ENCODE peak calls at places on chromosomes 16 and 17, in nine cellular contexts. D is A549, J is osteocyte, G is activated B cell treated with CpG ODN at 0.5 μM for 24 hours, E is choroid plexus epithelial cell, O is AG04449, V is dorsolateral prefrontal cortex, I is AG04450, B is heart left ventricle. P is an unnamed sample.
A peak's percentile ranks its signal among the peaks of the same experiment; 100 is the strongest.

GRCh38 chr16:29862383-29862883 is 593 bp downstream of the CDIPT start:
- DNase-seq in D (no peak), J (no peak), G (no peak), E (peak; percentile 35), O (no peak), V (no peak), I (no peak), B (no peak), P (no peak)

GRCh38 chr16:10692470-10692869 is 2.3 kb downstream of the TEKT5 start:
- DNase-seq in D (no peak), J (no peak), G (no peak), E (no peak), O (no peak), V (no peak), I (no peak), B (no peak), P (no peak)

GRCh38 chr17:7354262-7354781 is 634 bp upstream of the TMEM95 start:
- DNase-seq in D (no peak), J (no peak), G (no peak), E (peak; percentile 47), O (no peak), V (no peak), I (no peak), B (no peak), P (no peak)

GRCh38 chr17:44097110-44097810 is 26.2 kb downstream of the HDAC5 start:
- DNase-seq in D (no peak), J (no peak), G (no peak), E (peak; percentile 78), O (no peak), V (no peak), I (no peak), B (peak; percentile 91), P (no peak)

GRCh38 chr16:68200120-68200783 is 35.7 kb downstream of the ESRP2 start:
- DNase-seq in D (no peak), J (no peak), G (no peak), E (peak; percentile 63), O (no peak), V (no peak), I (no peak), B (no peak), P (no peak)

GRCh38 chr16:50602531-50603205 is 54.5 kb downstream of the NKD1 start:
- DNase-seq in D (no peak), J (no peak), G (no peak), E (no peak), O (no peak), V (no peak), I (no peak), B (no peak), P (no peak)

GRCh38 chr17:39699818-39700147 is at the start of gene ERBB2:
- DNase-seq in D (peak; percentile 93), J (peak; percentile 86), G (no peak), E (peak; percentile 80), O (peak; percentile 31), V (peak; percentile 11), I (peak; percentile 41), B (peak; percentile 78), P (no peak)

GRCh38 chr16:66269631-66270332 is 96.7 kb upstream of the CDH5 start:
- DNase-seq in D (no peak), J (peak; percentile 48), G (no peak), E (no peak), O (no peak), V (no peak), I (no peak), B (no peak), P (no peak)

GRCh38 chr17:81500026-81500425 is 12.6 kb downstream of the ACTG1 start:
- DNase-seq in D (no peak), J (no peak), G (no peak), E (peak; percentile 60), O (no peak), V (no peak), I (no peak), B (no peak), P (no peak)

GRCh38 chr16:1150511-1150982 is 2.4 kb upstream of the CACNA1H start:
- DNase-seq in D (peak; percentile 84), J (no peak), G (no peak), E (peak; percentile 40), O (no peak), V (no peak), I (no peak), B (no peak), P (no peak)

GRCh38 chr16:86448306-86448705 is 62.0 kb upstream of the FOXF1 start:
- DNase-seq in D (no peak), J (no peak), G (no peak), E (no peak), O (no peak), V (no peak), I (no peak), B (no peak), P (no peak)

GRCh38 chr17:73048170-73048569 is 44.3 kb downstream of the SLC39A11 start:
- DNase-seq in D (no peak), J (no peak), G (no peak), E (no peak), O (no peak), V (no peak), I (no peak), B (no peak), P (no peak)

GRCh38 chr17:8949061-8949622 is 16.4 kb downstream of the PIK3R5 start:
- DNase-seq in D (no peak), J (peak; percentile 62), G (no peak), E (no peak), O (no peak), V (no peak), I (no peak), B (no peak), P (no peak)

GRCh38 chr17:79979201-79979840 is 56.4 kb downstream of the TBC1D16 start:
- DNase-seq in D (no peak), J (no peak), G (no peak), E (no peak), O (no peak), V (no peak), I (no peak), B (no peak), P (peak; percentile 86)

GRCh38 chr17:79800325-79801155 is 3.7 kb upstream of the CBX8 start:
- DNase-seq in D (no peak), J (no peak), G (no peak), E (peak; percentile 77), O (no peak), V (no peak), I (no peak), B (no peak), P (no peak)

GRCh38 chr16:48409839-48410610 is 24.8 kb upstream of the SIAH1 start:
- DNase-seq in D (peak; percentile 72), J (no peak), G (no peak), E (peak; percentile 96), O (peak; percentile 63), V (no peak), I (peak; percentile 69), B (no peak), P (no peak)

DNA sequence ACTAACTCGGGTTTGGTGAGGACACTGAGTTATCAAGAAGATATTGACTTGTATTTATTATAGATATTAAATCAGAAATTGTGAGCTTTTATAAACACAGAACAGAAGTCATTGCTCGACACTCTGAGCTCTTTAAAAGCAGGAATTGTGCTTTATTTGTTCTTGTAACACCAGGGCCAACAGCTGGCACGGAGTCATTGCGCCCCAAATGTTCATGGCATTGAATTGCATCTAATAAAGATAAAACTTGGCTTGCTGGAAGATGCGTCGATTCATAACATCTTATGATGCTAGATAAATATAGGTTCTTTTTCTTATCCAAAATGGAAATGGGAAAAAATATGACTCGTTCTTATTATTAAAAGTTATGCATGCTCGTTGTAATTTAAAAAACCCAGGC is 11.8 kb upstream of the MLYCD start:
- DNase-seq in D (peak; percentile 46), J (no peak), G (no peak), E (peak; percentile 23), O (no peak), V (peak; percentile 66), I (no peak), B (no peak), P (no peak)
- TF ChIP-seq CTCF in D (peak; percentile 46), J (peak; percentile 18), G (no peak), E (peak; percentile 35), O (peak; percentile 10), V (peak; percentile 60), I (no peak), B (no peak), P (peak; percentile 58)

GRCh38 chr17:74085434-74085833 is 118.0 kb upstream of the RPL38 start:
- DNase-seq in D (no peak), J (no peak), G (no peak), E (peak; percentile 2), O (no peak), V (no peak), I (no peak), B (no peak), P (no peak)
- TF ChIP-seq CTCF in D (no peak), J (no peak), G (no peak), E (peak; percentile 29), O (no peak), V (no peak), I (no peak), B (no peak), P (peak; percentile 46)

DNA sequence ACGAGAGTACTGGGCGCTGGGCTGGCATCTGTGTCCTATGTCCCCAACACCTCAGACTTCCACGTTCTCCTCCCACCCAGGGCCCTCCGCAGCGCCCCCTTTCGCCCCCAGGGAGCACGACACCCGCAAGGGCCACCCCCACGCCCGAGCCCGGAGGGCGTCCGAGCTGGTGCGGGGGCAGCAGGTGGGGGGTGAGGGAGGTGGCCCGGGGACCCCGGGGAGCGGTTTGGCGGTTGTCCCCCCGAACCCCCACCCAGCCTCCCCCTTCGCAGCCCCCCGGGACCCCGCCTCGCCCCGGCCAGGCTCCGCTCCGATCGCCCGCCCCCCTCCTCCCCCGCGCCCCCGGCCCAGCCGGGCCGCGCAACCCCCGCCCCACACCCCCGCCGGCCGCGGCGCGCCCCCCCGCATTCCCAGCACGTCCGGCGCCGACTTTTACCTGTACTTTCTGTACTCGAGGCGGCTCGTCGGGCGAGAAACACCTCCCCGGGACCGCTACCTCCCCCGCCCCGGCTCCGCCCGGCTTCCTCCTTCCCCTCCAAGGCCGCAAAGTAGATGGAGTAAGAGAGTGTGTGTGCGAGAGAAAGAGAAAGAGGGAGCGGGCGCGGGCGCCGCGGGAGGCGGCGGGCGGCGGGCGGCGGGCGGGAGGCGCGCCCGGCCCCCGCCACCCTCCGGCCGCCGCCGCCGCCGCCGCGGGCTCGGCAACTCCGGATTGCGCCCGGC is 897 bp downstream of the CDYL2 start:
- DNase-seq in D (no peak), J (no peak), G (peak; percentile 30), E (peak; percentile 24), O (no peak), V (peak; percentile 8), I (no peak), B (peak; percentile 41), P (no peak)
- TF ChIP-seq CTCF in D (no peak), J (peak; percentile 38), G (no peak), E (peak; percentile 66), O (peak; percentile 77), V (no peak), I (peak; percentile 67), B (peak; percentile 20), P (peak; percentile 63)

DNA sequence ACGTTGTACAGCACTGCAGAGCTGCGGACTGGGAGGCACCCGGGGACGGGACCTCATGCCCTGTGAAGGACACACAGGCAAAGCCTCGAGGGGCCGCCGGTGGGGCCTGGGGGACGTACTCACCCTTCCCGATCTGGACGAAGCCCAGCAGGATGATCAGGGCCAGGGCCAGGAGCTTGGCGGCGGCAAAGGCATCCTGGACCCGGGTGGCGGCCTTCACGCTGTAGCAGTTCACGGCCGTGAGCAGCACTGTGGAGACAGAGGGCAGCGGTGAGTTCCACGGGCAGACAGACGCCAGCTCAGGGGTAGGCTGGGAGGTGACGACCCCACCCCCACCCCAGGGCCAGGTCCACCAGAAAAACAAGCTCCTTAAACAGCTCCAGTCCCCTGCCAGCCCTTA is 17.7 kb downstream of the SLC7A5 start:
- DNase-seq in D (no peak), J (no peak), G (no peak), E (no peak), O (no peak), V (no peak), I (no peak), B (no peak), P (no peak)
- TF ChIP-seq CTCF in D (no peak), J (no peak), G (no peak), E (no peak), O (no peak), V (no peak), I (no peak), B (no peak), P (peak; percentile 22)

P was measured in chondrocyte.